ENCODE peak calls at places on chromosomes 4 and X, in seven cellular contexts. T, G, O, R, A, X and H are unnamed samples.

GRCh38 chrX:29858714-29859113 is 356.6 kb upstream of the MAGEB2 start:
- DNase-seq in T (no peak), G (no peak), O (no peak), R (no peak), A (no peak), X (no peak), H (no peak)

GRCh38 chr4:7784131-7784870 is 155.4 kb downstream of the AFAP1 start:
- DNase-seq in T (no peak), G (peak; percentile 43), O (no peak), R (no peak), A (no peak), X (no peak), H (no peak)

GRCh38 chr4:127015616-127016015 is 617.1 kb upstream of the INTU start:
- DNase-seq in T (no peak), G (no peak), O (no peak), R (no peak), A (no peak), X (no peak), H (no peak)

GRCh38 chr4:187814737-187815465 is 180.7 kb upstream of the ZFP42 start:
- DNase-seq in T (peak; percentile 18), G (no peak), O (no peak), R (no peak), A (no peak), X (no peak), H (no peak)

GRCh38 chr4:25861422-25861926 is 1.3 kb downstream of the SEL1L3 start:
- DNase-seq in T (no peak), G (no peak), O (no peak), R (no peak), A (no peak), X (no peak), H (no peak)

GRCh38 chr4:56723831-56724230 is 42.7 kb upstream of the HOPX start:
- DNase-seq in T (no peak), G (no peak), O (no peak), R (no peak), A (no peak), X (no peak), H (no peak)

GRCh38 chrX:111244238-111244750 is 26.0 kb downstream of the CAPN6 start:
- DNase-seq in T (no peak), G (no peak), O (no peak), R (no peak), A (peak; percentile 50), X (no peak), H (no peak)

GRCh38 chrX:154466907-154467306 is 8.8 kb downstream of the PLXNA3 start:
- DNase-seq in T (no peak), G (no peak), O (no peak), R (no peak), A (no peak), X (peak; percentile 61), H (no peak)

GRCh38 chr4:140003851-140004579 is 150.0 kb downstream of the MAML3 start:
- DNase-seq in T (no peak), G (no peak), O (no peak), R (no peak), A (peak; percentile 16), X (no peak), H (no peak)

GRCh38 chr4:30763337-30763736 is 43.2 kb downstream of the PCDH7 start:
- DNase-seq in T (no peak), G (no peak), O (no peak), R (no peak), A (no peak), X (no peak), H (no peak)

GRCh38 chrX:151634937-151635336 is 60.3 kb upstream of the PRRG3 start:
- DNase-seq in T (no peak), G (no peak), O (no peak), R (no peak), A (no peak), X (no peak), H (no peak)

GRCh38 chrX:151631822-151632221 is 63.4 kb upstream of the PRRG3 start:
- DNase-seq in T (no peak), G (no peak), O (no peak), R (no peak), A (no peak), X (no peak), H (no peak)

DNA sequence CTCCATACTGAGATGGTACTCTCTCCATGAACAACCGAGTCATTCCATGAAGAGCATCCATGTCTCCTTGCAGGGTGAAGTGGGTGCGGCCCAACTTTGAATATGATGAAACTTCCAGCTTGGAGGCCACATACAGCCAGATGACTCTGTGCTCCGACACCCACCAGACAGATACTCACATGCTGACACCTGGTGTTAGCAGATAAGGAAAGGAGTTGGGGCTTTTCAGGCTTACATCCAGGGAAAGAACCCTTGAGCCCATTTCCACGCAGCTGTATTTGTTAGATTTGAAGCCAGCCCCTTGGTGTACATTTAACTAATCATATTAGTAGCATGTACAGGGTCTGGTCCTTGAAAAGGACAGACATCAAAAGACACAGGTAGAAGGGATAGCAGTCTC is 62.1 kb upstream of the PRRG3 start:
- DNase-seq in T (no peak), G (no peak), O (no peak), R (no peak), A (no peak), X (no peak), H (no peak)
- TF ChIP-seq EP300 in T (no peak), G (no peak), O (no peak), R (no peak), A (no peak), X (no peak), H (no peak)

GRCh38 chr4:3852751-3853150 is 86.6 kb downstream of the ADRA2C start:
- DNase-seq in T (no peak), G (no peak), O (no peak), R (no peak), A (no peak), X (no peak), H (no peak)

GRCh38 chr4:3850128-3850527 is 83.9 kb downstream of the ADRA2C start:
- DNase-seq in T (no peak), G (no peak), O (no peak), R (no peak), A (no peak), X (no peak), H (no peak)

GRCh38 chr4:3852309-3852708 is 86.1 kb downstream of the ADRA2C start:
- DNase-seq in T (no peak), G (no peak), O (no peak), R (no peak), A (no peak), X (no peak), H (no peak)

GRCh38 chr4:3851881-3852280 is 85.7 kb downstream of the ADRA2C start:
- DNase-seq in T (no peak), G (no peak), O (no peak), R (no peak), A (no peak), X (no peak), H (no peak)

DNA sequence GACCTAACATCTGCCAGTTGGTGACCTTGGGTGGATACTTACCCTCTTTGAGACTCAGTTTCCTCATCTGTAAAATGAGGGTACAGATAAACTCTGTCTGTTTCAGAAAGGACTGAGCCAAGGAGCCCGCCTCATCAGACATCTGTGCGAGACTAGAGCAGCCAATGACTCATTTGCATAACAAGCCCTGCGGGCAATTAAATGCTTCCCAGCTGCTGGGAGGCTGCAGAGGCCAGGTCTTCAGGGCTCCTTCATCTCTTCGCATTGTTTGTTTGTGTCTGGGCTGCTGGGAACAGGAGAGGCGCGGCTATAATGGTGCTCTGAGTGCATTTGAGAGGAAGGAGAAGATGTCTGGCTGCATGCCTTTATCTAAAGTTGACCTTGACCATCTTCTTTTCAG is 85.0 kb downstream of the ADRA2C start:
- DNase-seq in T (no peak), G (no peak), O (no peak), R (no peak), A (no peak), X (no peak), H (no peak)
- H3K27me3 ChIP-seq in T (no peaks in the 10 kb centered on the region), G (peaks cover 57% of the 10 kb centered on the region), O (no peaks in the 10 kb centered on the region), R (peaks cover 11% of the 10 kb centered on the region), A (no peaks in the 10 kb centered on the region), X (peaks cover 5% of the 10 kb centered on the region), H (peaks cover 10% of the 10 kb centered on the region)

GRCh38 chr4:14743601-14744000 is 258.7 kb upstream of the CPEB2 start:
- DNase-seq in T (no peak), G (no peak), O (no peak), R (no peak), A (no peak), X (no peak), H (no peak)
- TF ChIP-seq EP300 in T (no peak), G (no peak), O (no peak), R (no peak), A (no peak), X (no peak), H (no peak)

GRCh38 chrX:127732709-127733108 is 319.5 kb downstream of the ACTRT1 start:
- DNase-seq in T (no peak), G (no peak), O (no peak), R (no peak), A (no peak), X (no peak), H (no peak)
- H3K27me3 ChIP-seq in T (no peaks in the 10 kb centered on the region), G (no peaks in the 10 kb centered on the region), O (no peaks in the 10 kb centered on the region), R (no peaks in the 10 kb centered on the region), A (no peaks in the 10 kb centered on the region), X (no peaks in the 10 kb centered on the region), H (no peaks in the 10 kb centered on the region)

DNA sequence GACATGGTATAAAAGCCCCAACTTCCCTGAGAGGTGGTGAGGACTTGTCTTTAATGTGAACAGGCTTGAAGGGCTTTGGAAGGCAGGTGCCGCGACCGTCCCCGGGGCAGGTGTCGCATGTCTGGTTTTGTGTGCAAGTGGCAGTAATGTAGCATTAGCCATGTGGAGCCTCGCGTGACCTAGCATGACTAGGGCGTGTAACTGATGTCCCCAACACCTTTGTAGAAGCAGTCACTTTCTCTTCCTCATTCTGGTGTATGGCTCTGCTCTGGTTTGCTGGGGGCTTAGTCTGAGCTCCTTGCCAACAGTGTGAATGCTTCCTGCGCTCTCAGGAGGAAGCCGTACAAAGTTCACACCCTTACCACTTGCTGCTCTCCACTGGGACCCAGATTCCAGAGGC is 145.7 kb downstream of the AMMECR1 start:
- DNase-seq in T (no peak), G (no peak), O (no peak), R (no peak), A (no peak), X (peak; percentile 25), H (no peak)
- TF ChIP-seq EP300 in T (no peak), G (no peak), O (no peak), R (no peak), A (no peak), X (no peak), H (no peak)